ENCODE peak calls at places on chromosome 2, in four cellular contexts. V is Right ventricle myocardium superior, R is NCI-H146, Z is left colon. M is an unnamed sample.

GRCh38 chr2:20599001-20599600 is 51.8 kb downstream of the HS1BP3 start:
- DNase-seq in V (peak; percentile 89), R (no peak), Z (peak; percentile 24), M (peak; percentile 49)

GRCh38 chr2:100865819-100866462 is 46.0 kb downstream of the NPAS2 start:
- DNase-seq in V (no peak), R (no peak), Z (no peak), M (no peak)

GRCh38 chr2:99771691-99772333 is 282.0 kb upstream of the REV1 start:
- DNase-seq in V (peak; percentile 63), R (no peak), Z (no peak), M (no peak)

GRCh38 chr2:159516241-159516758 is 100.0 kb downstream of the BAZ2B start:
- DNase-seq in V (no peak), R (peak; percentile 89), Z (no peak), M (peak; percentile 26)

GRCh38 chr2:33583194-33583938 is 15.7 kb downstream of the FAM98A start:
- DNase-seq in V (no peak), R (peak; percentile 8), Z (no peak), M (peak; percentile 18)

GRCh38 chr2:27681844-27682243 is 18.2 kb downstream of the SLC4A1AP start:
- DNase-seq in V (no peak), R (no peak), Z (no peak), M (peak; percentile 24)

GRCh38 chr2:85106489-85107180 is 26.6 kb upstream of the TCF7L1 start:
- DNase-seq in V (no peak), R (no peak), Z (no peak), M (no peak)

GRCh38 chr2:214830794-214831346 is 21.4 kb upstream of the BARD1 start:
- DNase-seq in V (no peak), R (peak; percentile 19), Z (no peak), M (no peak)

GRCh38 chr2:46163804-46164569 is 133.2 kb upstream of the EPAS1 start:
- DNase-seq in V (no peak), R (no peak), Z (no peak), M (no peak)

GRCh38 chr2:224008702-224009261 is 30.3 kb downstream of the SERPINE2 start:
- DNase-seq in V (no peak), R (no peak), Z (peak; percentile 46), M (no peak)

GRCh38 chr2:241801611-241802420 is 7.2 kb upstream of the NEU4 start:
- DNase-seq in V (no peak), R (no peak), Z (peak; percentile 36), M (no peak)

GRCh38 chr2:199461455-199462166 is 3.9 kb upstream of the SATB2 start:
- DNase-seq in V (no peak), R (no peak), Z (no peak), M (no peak)

GRCh38 chr2:145138626-145139025 is 618.7 kb upstream of the ZEB2 start:
- DNase-seq in V (no peak), R (no peak), Z (no peak), M (no peak)

GRCh38 chr2:106282816-106283215 is 88.7 kb upstream of the UXS1 start:
- DNase-seq in V (no peak), R (no peak), Z (no peak), M (no peak)

GRCh38 chr2:101609434-101609833 is 88.1 kb upstream of the MAP4K4 start:
- DNase-seq in V (no peak), R (no peak), Z (no peak), M (no peak)

GRCh38 chr2:191226196-191226595 is 19.0 kb upstream of the MYO1B start:
- DNase-seq in V (no peak), R (no peak), Z (no peak), M (no peak)

GRCh38 chr2:128978155-128978707 is 659.6 kb upstream of the HS6ST1 start:
- DNase-seq in V (no peak), R (no peak), Z (no peak), M (no peak)

GRCh38 chr2:154470386-154470785 is 228.1 kb upstream of the KCNJ3 start:
- DNase-seq in V (no peak), R (no peak), Z (no peak), M (no peak)

GRCh38 chr2:673615-674318 is 3.4 kb downstream of the TMEM18 start:
- DNase-seq in V (peak; percentile 17), R (no peak), Z (no peak), M (no peak)

GRCh38 chr2:216446343-216446742 is 34.1 kb downstream of the SMARCAL1 start:
- DNase-seq in V (no peak), R (no peak), Z (no peak), M (no peak)

GRCh38 chr2:121197369-121198091 is 87.5 kb downstream of the TFCP2L1 start:
- DNase-seq in V (peak; percentile 79), R (no peak), Z (peak; percentile 84), M (peak; percentile 87)

GRCh38 chr2:157307021-157307420 is 18.6 kb downstream of the ERMN start:
- DNase-seq in V (no peak), R (no peak), Z (no peak), M (no peak)

GRCh38 chr2:232214053-232214452 is 164.5 kb upstream of the ALPP start:
- DNase-seq in V (no peak), R (no peak), Z (no peak), M (no peak)

GRCh38 chr2:26175716-26176615 is 3.1 kb downstream of the GAREM2 start:
- DNase-seq in V (no peak), R (no peak), Z (no peak), M (no peak)

GRCh38 chr2:40400336-40400953 is 51.4 kb downstream of the SLC8A1 start:
- DNase-seq in V (no peak), R (no peak), Z (no peak), M (no peak)

M was measured in mucosa of gallbladder.